ENCODE peak calls at places on chromosomes 3 and 15, in eight cellular contexts. One of them, this sample, is unnamed.

GRCh38 chr15:66835558-66835878 is 133.5 kb downstream of the SMAD6 start:
- DNase-seq in HepG2: no peak
- DNase-seq in K562: no peak
- DNase-seq in HCT116: no peak
- DNase-seq in breast epithelium: no peak
- DNase-seq in sigmoid colon: no peak
- DNase-seq in H1: no peak
- DNase-seq in endothelial cell of umbilical vein: no peak
- DNase-seq in this sample: peak; percentile 65

GRCh38 chr15:90594297-90594696 is 64.6 kb downstream of the CRTC3 start:
- DNase-seq in HepG2: no peak
- DNase-seq in K562: no peak
- DNase-seq in HCT116: no peak
- DNase-seq in breast epithelium: peak; percentile 84
- DNase-seq in sigmoid colon: peak; percentile 89
- DNase-seq in H1: no peak
- DNase-seq in endothelial cell of umbilical vein: peak; percentile 75
- DNase-seq in this sample: peak; percentile 88

GRCh38 chr15:100042558-100042957 is 299.2 kb downstream of the ADAMTS17 start:
- DNase-seq in HepG2: no peak
- DNase-seq in K562: no peak
- DNase-seq in HCT116: no peak
- DNase-seq in breast epithelium: no peak
- DNase-seq in sigmoid colon: no peak
- DNase-seq in H1: no peak
- DNase-seq in endothelial cell of umbilical vein: no peak
- DNase-seq in this sample: no peak

GRCh38 chr3:36543276-36543997 is 163.1 kb downstream of the STAC start:
- DNase-seq in HepG2: no peak
- DNase-seq in K562: no peak
- DNase-seq in HCT116: no peak
- DNase-seq in breast epithelium: no peak
- DNase-seq in sigmoid colon: no peak
- DNase-seq in H1: no peak
- DNase-seq in endothelial cell of umbilical vein: no peak
- DNase-seq in this sample: no peak

GRCh38 chr15:37585966-37586656 is 348.3 kb upstream of the TMCO5A start:
- DNase-seq in HepG2: no peak
- DNase-seq in K562: no peak
- DNase-seq in HCT116: no peak
- DNase-seq in breast epithelium: no peak
- DNase-seq in sigmoid colon: no peak
- DNase-seq in H1: no peak
- DNase-seq in endothelial cell of umbilical vein: no peak
- DNase-seq in this sample: no peak

GRCh38 chr3:9590282-9590791 is 36.7 kb upstream of the LHFPL4 start:
- DNase-seq in HepG2: no peak
- DNase-seq in K562: no peak
- DNase-seq in HCT116: no peak
- DNase-seq in breast epithelium: no peak
- DNase-seq in sigmoid colon: no peak
- DNase-seq in H1: no peak
- DNase-seq in endothelial cell of umbilical vein: no peak
- DNase-seq in this sample: no peak

GRCh38 chr3:13569641-13570390 is 20.9 kb downstream of the FBLN2 start:
- DNase-seq in HepG2: no peak
- DNase-seq in K562: no peak
- DNase-seq in HCT116: no peak
- DNase-seq in breast epithelium: no peak
- DNase-seq in sigmoid colon: no peak
- DNase-seq in H1: no peak
- DNase-seq in endothelial cell of umbilical vein: no peak
- DNase-seq in this sample: no peak

GRCh38 chr3:112003321-112004080 is 4.8 kb downstream of the TAGLN3 start:
- DNase-seq in HepG2: no peak
- DNase-seq in K562: no peak
- DNase-seq in HCT116: no peak
- DNase-seq in breast epithelium: no peak
- DNase-seq in sigmoid colon: no peak
- DNase-seq in H1: no peak
- DNase-seq in endothelial cell of umbilical vein: no peak
- DNase-seq in this sample: no peak

GRCh38 chr15:80514071-80514780 is 110.0 kb downstream of the ARNT2 start:
- DNase-seq in HepG2: no peak
- DNase-seq in K562: no peak
- DNase-seq in HCT116: no peak
- DNase-seq in breast epithelium: no peak
- DNase-seq in sigmoid colon: no peak
- DNase-seq in H1: no peak
- DNase-seq in endothelial cell of umbilical vein: no peak
- DNase-seq in this sample: no peak

GRCh38 chr3:65425880-65426279 is 612.8 kb downstream of the MAGI1 start:
- DNase-seq in HepG2: peak; percentile 18
- DNase-seq in K562: no peak
- DNase-seq in HCT116: no peak
- DNase-seq in breast epithelium: no peak
- DNase-seq in sigmoid colon: no peak
- DNase-seq in H1: no peak
- DNase-seq in endothelial cell of umbilical vein: no peak
- DNase-seq in this sample: no peak

DNA sequence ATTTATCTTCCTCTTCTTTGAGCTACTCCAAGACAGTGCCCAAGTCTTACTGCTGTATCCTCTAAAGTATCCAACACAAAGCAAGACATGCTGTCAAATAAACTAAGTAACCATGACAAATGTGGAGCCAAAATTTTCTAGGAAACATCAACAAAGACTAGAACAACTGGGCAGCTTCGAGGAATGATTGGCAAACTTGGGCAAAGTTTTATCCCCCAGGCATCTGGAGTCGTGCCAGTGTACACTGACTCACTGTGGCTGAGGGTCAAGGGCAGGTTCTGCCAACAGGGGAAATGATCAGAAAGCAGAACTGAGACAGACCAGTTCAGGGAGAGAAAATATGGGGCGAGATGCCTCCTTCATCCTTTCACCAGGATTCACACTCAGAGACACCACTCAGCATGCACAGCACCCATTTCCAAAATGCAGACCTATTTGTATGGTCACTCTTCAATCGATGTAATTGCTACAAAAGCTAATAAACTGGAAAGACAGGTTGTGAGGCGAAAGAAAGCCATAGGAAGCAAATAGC is 65.8 kb downstream of the MB21D2 start:
- DNase-seq in HepG2: peak; percentile 86
- DNase-seq in K562: no peak
- DNase-seq in HCT116: peak; percentile 69
- DNase-seq in breast epithelium: peak; percentile 93
- DNase-seq in sigmoid colon: peak; percentile 78
- DNase-seq in H1: no peak
- DNase-seq in endothelial cell of umbilical vein: peak; percentile 92
- DNase-seq in this sample: peak; percentile 83
- TF ChIP-seq POLR2AphosphoS5 in HepG2: no peak
- TF ChIP-seq POLR2AphosphoS5 in K562: no peak
- TF ChIP-seq POLR2AphosphoS5 in HCT116: peak; percentile 67
- TF ChIP-seq POLR2AphosphoS5 in breast epithelium: peak; percentile 35
- TF ChIP-seq POLR2AphosphoS5 in sigmoid colon: peak; percentile 8
- TF ChIP-seq POLR2AphosphoS5 in H1: no peak
- TF ChIP-seq POLR2AphosphoS5 in endothelial cell of umbilical vein: peak; percentile 85
- TF ChIP-seq POLR2AphosphoS5 in this sample: peak; percentile 53

DNA sequence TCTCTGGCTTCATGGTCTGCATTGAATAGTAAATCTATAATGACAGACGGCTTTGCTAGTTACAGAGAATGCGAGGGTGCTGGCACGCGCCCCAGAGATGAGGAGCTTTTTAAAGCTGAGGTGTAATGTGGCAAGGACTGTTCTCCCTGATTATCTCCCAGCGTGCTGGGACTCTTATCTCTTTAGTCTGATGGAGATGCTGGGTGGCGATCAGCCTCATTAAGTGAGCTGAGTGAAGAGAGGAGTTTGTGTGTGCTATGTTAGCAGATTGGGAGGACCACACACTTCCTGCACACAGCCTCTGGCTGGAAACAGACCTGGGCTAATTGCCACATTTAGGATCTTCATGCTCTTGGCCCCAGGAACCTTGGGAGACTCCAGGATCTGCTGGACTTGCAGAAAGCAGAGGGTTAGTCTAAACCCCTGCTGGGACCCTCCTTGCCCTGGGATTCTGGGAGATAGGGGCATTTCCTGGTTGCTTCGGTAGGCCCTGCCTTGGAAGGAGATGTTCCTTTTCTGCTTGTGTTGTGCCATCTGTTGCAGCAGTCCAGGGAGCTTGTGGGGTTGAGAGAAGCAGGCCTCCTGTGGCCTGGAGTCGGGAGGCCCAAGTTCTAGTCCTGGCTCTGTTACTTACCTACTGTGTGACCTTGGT is 15.0 kb downstream of the PDIA5 start:
- DNase-seq in HepG2: no peak
- DNase-seq in K562: no peak
- DNase-seq in HCT116: no peak
- DNase-seq in breast epithelium: no peak
- DNase-seq in sigmoid colon: no peak
- DNase-seq in H1: no peak
- DNase-seq in endothelial cell of umbilical vein: peak; percentile 38
- DNase-seq in this sample: no peak
- H3K4me1 ChIP-seq in HepG2: peaks cover 71% of the 10 kb centered on the region
- H3K4me1 ChIP-seq in K562: peaks cover 36% of the 10 kb centered on the region
- H3K4me1 ChIP-seq in HCT116: peaks cover 25% of the 10 kb centered on the region
- H3K4me1 ChIP-seq in breast epithelium: peaks cover 13% of the 10 kb centered on the region
- H3K4me1 ChIP-seq in sigmoid colon: no peaks in the 10 kb centered on the region
- H3K4me1 ChIP-seq in H1: peaks cover 25% of the 10 kb centered on the region
- H3K4me1 ChIP-seq in endothelial cell of umbilical vein: peaks cover 73% of the 10 kb centered on the region
- H3K4me1 ChIP-seq in this sample: peaks cover 50% of the 10 kb centered on the region

GRCh38 chr3:62161306-62161705 is 212.0 kb downstream of the FEZF2 start:
- DNase-seq in HepG2: no peak
- DNase-seq in K562: no peak
- DNase-seq in HCT116: no peak
- DNase-seq in breast epithelium: no peak
- DNase-seq in sigmoid colon: no peak
- DNase-seq in H1: no peak
- DNase-seq in endothelial cell of umbilical vein: peak; percentile 71
- DNase-seq in this sample: no peak
- TF ChIP-seq POLR2AphosphoS5 in HepG2: no peak
- TF ChIP-seq POLR2AphosphoS5 in K562: no peak
- TF ChIP-seq POLR2AphosphoS5 in HCT116: no peak
- TF ChIP-seq POLR2AphosphoS5 in breast epithelium: no peak
- TF ChIP-seq POLR2AphosphoS5 in sigmoid colon: peak; percentile 23
- TF ChIP-seq POLR2AphosphoS5 in H1: no peak
- TF ChIP-seq POLR2AphosphoS5 in endothelial cell of umbilical vein: no peak
- TF ChIP-seq POLR2AphosphoS5 in this sample: peak; percentile 20

GRCh38 chr3:42019953-42020260 is 58.0 kb upstream of the ULK4 start:
- DNase-seq in HepG2: no peak
- DNase-seq in K562: no peak
- DNase-seq in HCT116: no peak
- DNase-seq in breast epithelium: no peak
- DNase-seq in sigmoid colon: no peak
- DNase-seq in H1: no peak
- DNase-seq in endothelial cell of umbilical vein: no peak
- DNase-seq in this sample: peak; percentile 20
- H3K4me1 ChIP-seq in HepG2: peaks cover 96% of the 10 kb centered on the region
- H3K4me1 ChIP-seq in K562: peaks cover 19% of the 10 kb centered on the region
- H3K4me1 ChIP-seq in HCT116: peaks cover 42% of the 10 kb centered on the region
- H3K4me1 ChIP-seq in breast epithelium: no peaks in the 10 kb centered on the region
- H3K4me1 ChIP-seq in sigmoid colon: no peaks in the 10 kb centered on the region
- H3K4me1 ChIP-seq in H1: peaks cover 18% of the 10 kb centered on the region
- H3K4me1 ChIP-seq in endothelial cell of umbilical vein: peaks cover 58% of the 10 kb centered on the region
- H3K4me1 ChIP-seq in this sample: peaks cover 63% of the 10 kb centered on the region

GRCh38 chr3:31936661-31937060 is 44.4 kb downstream of the OSBPL10 start:
- DNase-seq in HepG2: no peak
- DNase-seq in K562: no peak
- DNase-seq in HCT116: no peak
- DNase-seq in breast epithelium: no peak
- DNase-seq in sigmoid colon: no peak
- DNase-seq in H1: no peak
- DNase-seq in endothelial cell of umbilical vein: peak; percentile 33
- DNase-seq in this sample: no peak
- TF ChIP-seq POLR2AphosphoS5 in HepG2: no peak
- TF ChIP-seq POLR2AphosphoS5 in K562: no peak
- TF ChIP-seq POLR2AphosphoS5 in HCT116: no peak
- TF ChIP-seq POLR2AphosphoS5 in breast epithelium: no peak
- TF ChIP-seq POLR2AphosphoS5 in sigmoid colon: no peak
- TF ChIP-seq POLR2AphosphoS5 in H1: no peak
- TF ChIP-seq POLR2AphosphoS5 in endothelial cell of umbilical vein: no peak
- TF ChIP-seq POLR2AphosphoS5 in this sample: no peak

GRCh38 chr3:184335661-184336483 is 1.5 kb upstream of the FAM131A start:
- DNase-seq in HepG2: peak; percentile 54
- DNase-seq in K562: peak; percentile 92
- DNase-seq in HCT116: peak; percentile 61
- DNase-seq in breast epithelium: peak; percentile 85
- DNase-seq in sigmoid colon: peak; percentile 94
- DNase-seq in H1: peak; percentile 64
- DNase-seq in endothelial cell of umbilical vein: peak; percentile 81
- DNase-seq in this sample: peak; percentile 92
- H3K4me1 ChIP-seq in HepG2: peaks cover 18% of the 10 kb centered on the region
- H3K4me1 ChIP-seq in K562: peaks cover 62% of the 10 kb centered on the region
- H3K4me1 ChIP-seq in HCT116: peaks cover 2% of the 10 kb centered on the region
- H3K4me1 ChIP-seq in breast epithelium: peaks cover 11% of the 10 kb centered on the region
- H3K4me1 ChIP-seq in sigmoid colon: peaks cover 3% of the 10 kb centered on the region
- H3K4me1 ChIP-seq in H1: peaks cover 27% of the 10 kb centered on the region
- H3K4me1 ChIP-seq in endothelial cell of umbilical vein: peaks cover 80% of the 10 kb centered on the region
- H3K4me1 ChIP-seq in this sample: peaks cover 67% of the 10 kb centered on the region

DNA sequence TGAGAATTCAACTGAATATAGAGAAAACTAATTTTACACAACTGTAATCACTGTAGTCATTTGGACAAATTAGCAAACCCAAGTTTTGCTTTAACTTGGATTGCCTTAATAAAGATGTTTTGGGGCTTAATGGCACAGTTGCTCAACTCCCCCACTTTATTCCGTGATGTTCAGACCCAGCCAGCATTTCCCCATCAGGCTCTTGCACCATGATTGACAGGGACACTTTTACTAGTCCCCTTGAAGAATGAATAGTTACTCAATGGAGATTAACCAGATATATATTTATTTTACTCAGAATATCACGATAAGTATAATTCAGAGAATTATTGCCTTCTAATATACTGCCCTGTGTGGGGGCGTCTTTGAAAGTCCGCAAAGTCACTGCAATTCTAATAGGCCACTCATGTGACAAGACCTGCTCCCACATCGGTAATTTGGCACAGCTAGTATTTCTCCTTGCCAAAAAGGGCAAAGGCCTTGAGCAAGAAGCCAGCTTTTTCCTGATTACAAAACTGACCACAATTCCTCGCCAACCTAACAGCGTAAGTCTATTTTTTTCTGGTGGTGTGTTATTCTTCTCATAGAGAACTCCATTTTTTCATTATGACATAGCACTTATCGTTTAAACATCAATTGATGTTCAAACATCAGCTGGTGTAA is 61.4 kb downstream of the PPARG start:
- DNase-seq in HepG2: no peak
- DNase-seq in K562: no peak
- DNase-seq in HCT116: no peak
- DNase-seq in breast epithelium: no peak
- DNase-seq in sigmoid colon: peak; percentile 74
- DNase-seq in H1: no peak
- DNase-seq in endothelial cell of umbilical vein: peak; percentile 71
- DNase-seq in this sample: peak; percentile 68
- TF ChIP-seq POLR2AphosphoS5 in HepG2: no peak
- TF ChIP-seq POLR2AphosphoS5 in K562: no peak
- TF ChIP-seq POLR2AphosphoS5 in HCT116: no peak
- TF ChIP-seq POLR2AphosphoS5 in breast epithelium: peak; percentile 45
- TF ChIP-seq POLR2AphosphoS5 in sigmoid colon: peak; percentile 28
- TF ChIP-seq POLR2AphosphoS5 in H1: no peak
- TF ChIP-seq POLR2AphosphoS5 in endothelial cell of umbilical vein: no peak
- TF ChIP-seq POLR2AphosphoS5 in this sample: no peak

DNA sequence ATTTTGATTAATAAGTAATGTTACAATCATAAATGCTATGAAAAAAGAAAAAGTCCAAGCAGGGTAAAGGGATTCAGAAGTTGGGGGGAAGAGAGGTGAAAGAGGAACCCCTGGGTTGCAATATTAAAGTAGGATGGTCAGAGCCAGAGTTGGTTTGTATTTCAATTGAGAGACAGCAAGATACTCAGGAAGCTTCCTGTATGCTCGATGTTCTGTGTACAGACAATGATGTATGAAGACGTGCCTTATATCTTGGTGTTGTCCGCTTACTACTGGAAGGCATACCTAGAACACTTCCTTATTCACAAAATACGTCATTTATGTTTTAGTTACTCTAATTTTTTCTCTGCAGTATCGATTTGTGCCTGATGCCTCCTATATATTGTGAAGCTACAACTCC is 87.6 kb downstream of the TBL1XR1 start:
- DNase-seq in HepG2: no peak
- DNase-seq in K562: no peak
- DNase-seq in HCT116: no peak
- DNase-seq in breast epithelium: no peak
- DNase-seq in sigmoid colon: no peak
- DNase-seq in H1: no peak
- DNase-seq in endothelial cell of umbilical vein: no peak
- DNase-seq in this sample: no peak
- H3K4me1 ChIP-seq in HepG2: peaks cover 86% of the 10 kb centered on the region
- H3K4me1 ChIP-seq in K562: peaks cover 8% of the 10 kb centered on the region
- H3K4me1 ChIP-seq in HCT116: no peaks in the 10 kb centered on the region
- H3K4me1 ChIP-seq in breast epithelium: peaks cover 2% of the 10 kb centered on the region
- H3K4me1 ChIP-seq in sigmoid colon: no peaks in the 10 kb centered on the region
- H3K4me1 ChIP-seq in H1: peaks cover 12% of the 10 kb centered on the region
- H3K4me1 ChIP-seq in endothelial cell of umbilical vein: no peaks in the 10 kb centered on the region
- H3K4me1 ChIP-seq in this sample: peaks cover 62% of the 10 kb centered on the region